ENCODE peak calls at places on chromosome 1, in ten cellular contexts. D is pons; R is CD4-positive, alpha-beta T cell; Z is iPS DF 19.7; G is substantia nigra; E is T-cell; M is stimulated activated CD4-positive, alpha-beta T cell treated with anti-CD3 and anti-CD28 coated beads, Interleukin-1b, Interleukin-23, amount 100 ng/mL, for 1 hour; V is fibroblast of lung; P is NCI-H524 treated with DMSO at 0.1 percent for 48 hours; Q is cardiac muscle cell. W is an unnamed sample.

GRCh38 chr1:172401907-172402306 is 18.6 kb upstream of the C1orf105 start:
- DNase-seq in D (no peak), R (no peak), Z (no peak), G (no peak), E (no peak), M (no peak), V (no peak), P (no peak), Q (peak), W (no peak)

GRCh38 chr1:24416666-24417391 is 1.2 kb downstream of the NIPAL3 start:
- DNase-seq in D (no peak), R (peak), Z (no peak), G (no peak), E (peak), M (no peak), V (peak), P (no peak), Q (peak), W (peak)

GRCh38 chr1:232982238-232982944 is 32.0 kb downstream of the NTPCR start:
- DNase-seq in D (no peak), R (no peak), Z (no peak), G (no peak), E (no peak), M (no peak), V (no peak), P (no peak), Q (peak), W (peak)

GRCh38 chr1:3032970-3033794 is 11.9 kb downstream of the ACTRT2 start:
- DNase-seq in D (no peak), R (peak), Z (no peak), G (no peak), E (peak), M (no peak), V (no peak), P (no peak), Q (no peak), W (no peak)

GRCh38 chr1:19344372-19344810 is 32.3 kb downstream of the SLC66A1 start:
- DNase-seq in D (no peak), R (peak), Z (no peak), G (peak), E (peak), M (no peak), V (peak), P (no peak), Q (peak), W (peak)

GRCh38 chr1:5574641-5575040 is 417.6 kb downstream of the NPHP4 start:
- DNase-seq in D (no peak), R (no peak), Z (no peak), G (no peak), E (no peak), M (no peak), V (no peak), P (no peak), Q (no peak), W (no peak)

GRCh38 chr1:116510361-116510760 is 60.5 kb downstream of the CD58 start:
- DNase-seq in D (no peak), R (no peak), Z (no peak), G (no peak), E (no peak), M (no peak), V (no peak), P (no peak), Q (no peak), W (no peak)

GRCh38 chr1:22284906-22285544 is 142.1 kb upstream of the WNT4 start:
- DNase-seq in D (no peak), R (no peak), Z (no peak), G (no peak), E (no peak), M (no peak), V (no peak), P (no peak), Q (no peak), W (no peak)

GRCh38 chr1:55046871-55047270 is 7.5 kb downstream of the PCSK9 start:
- DNase-seq in D (no peak), R (no peak), Z (no peak), G (no peak), E (no peak), M (no peak), V (no peak), P (no peak), Q (no peak), W (no peak)

GRCh38 chr1:210366767-210367166 is 38.1 kb downstream of the HHAT start:
- DNase-seq in D (peak), R (no peak), Z (no peak), G (no peak), E (no peak), M (no peak), V (no peak), P (no peak), Q (no peak), W (no peak)

GRCh38 chr1:169015464-169015863 is 91.0 kb upstream of the ATP1B1 start:
- DNase-seq in D (no peak), R (no peak), Z (no peak), G (no peak), E (no peak), M (no peak), V (no peak), P (no peak), Q (no peak), W (no peak)

GRCh38 chr1:225700164-225700740 is 47.3 kb upstream of the ENAH start:
- DNase-seq in D (no peak), R (no peak), Z (no peak), G (no peak), E (no peak), M (no peak), V (peak), P (no peak), Q (peak), W (peak)

GRCh38 chr1:159172599-159173291 is 1.3 kb downstream of the CADM3 start:
- DNase-seq in D (no peak), R (no peak), Z (peak), G (peak), E (no peak), M (no peak), V (no peak), P (no peak), Q (peak), W (no peak)

GRCh38 chr1:51671527-51672325 is 54.8 kb downstream of the OSBPL9 start:
- DNase-seq in D (no peak), R (no peak), Z (no peak), G (no peak), E (no peak), M (no peak), V (peak), P (no peak), Q (peak), W (no peak)

W was measured in AG10803.